ENCODE peak calls at places on chromosome 14, in six cellular contexts. N is NCI-H1092 treated with DMSO at 0.1 percent for 48 hours; F is activated T-helper 1 cell treated with anti-CD3 and anti-CD28 coated beads, Interleukin-2, amount 50 U/mL, for 16 hours; O is DMS153; W is HAP-1; P is effector memory CD8-positive, alpha-beta T cell. J is an unnamed sample.

GRCh38 chr14:78785265-78785664 is 615.1 kb downstream of the NRXN3 start:
- DNase-seq in F (no peak), W (no peak), O (no peak), N (no peak), P (no peak), J (no peak)

GRCh38 chr14:74427651-74428050 is 1.6 kb upstream of the SYNDIG1L start:
- DNase-seq in N (no peak), O (no peak), W (no peak), F (no peak), P (no peak), J (no peak)

GRCh38 chr14:68407275-68407674 is 385.6 kb downstream of the ZFP36L1 start:
- DNase-seq in F (no peak), P (no peak), W (no peak), N (no peak), O (no peak), J (no peak)

GRCh38 chr14:96176275-96176674 is 28.4 kb upstream of the BDKRB2 start:
- DNase-seq in O (no peak), P (no peak), W (no peak), F (no peak), N (no peak), J (no peak)

GRCh38 chr14:93757185-93757584 is 31.1 kb downstream of the PRIMA1 start:
- DNase-seq in O (no peak), N (no peak), P (no peak), F (no peak), W (no peak), J (no peak)

GRCh38 chr14:55626131-55626530 is 46.1 kb downstream of the KTN1 start:
- DNase-seq in F (no peak), N (no peak), W (no peak), O (no peak), P (no peak), J (no peak)

GRCh38 chr14:98022541-98023520 is 1225.6 kb downstream of the VRK1 start:
- DNase-seq in O (no peak), N (no peak), P (no peak), F (no peak), W (no peak), J (no peak)

GRCh38 chr14:75518625-75519024 is 3.6 kb upstream of the BATF start:
- DNase-seq in W (peak), N (no peak), O (no peak), F (no peak), P (no peak), J (peak)

GRCh38 chr14:64891839-64892375 is 12.2 kb upstream of the SPTB start:
- DNase-seq in O (peak), P (peak), N (peak), F (no peak), W (peak), J (peak)

GRCh38 chr14:44112774-44113460 is 394.2 kb downstream of the FSCB start:
- DNase-seq in P (no peak), W (no peak), N (no peak), F (no peak), O (no peak), J (no peak)

GRCh38 chr14:56996721-56997399 is 186.6 kb upstream of the OTX2 start:
- DNase-seq in F (no peak), P (no peak), N (peak), O (peak), W (no peak), J (no peak)

GRCh38 chr14:76518366-76518765 is 142.4 kb downstream of the ESRRB start:
- DNase-seq in P (no peak), W (no peak), F (no peak), N (no peak), O (no peak), J (no peak)

GRCh38 chr14:72559227-72559626 is 334.7 kb downstream of the DPF3 start:
- DNase-seq in W (no peak), F (no peak), P (no peak), O (no peak), N (no peak), J (no peak)

GRCh38 chr14:89755816-89756215 is 198.7 kb downstream of the EFCAB11 start:
- DNase-seq in F (no peak), W (no peak), O (no peak), P (no peak), N (no peak), J (no peak)

J was measured in NCI-H1694.